ENCODE peak calls at places on chromosomes 13 and 19, in six cellular contexts. One of them, this sample, is unnamed. For H3K9me3, the result is how much of the 10 kb centered on the place peaks cover.

GRCh38 chr13:86725105-86725504 is 925.9 kb upstream of the SLITRK6 start:
- DNase-seq in ovary: no peak
- DNase-seq in suprapubic skin: no peak
- DNase-seq in pancreas: no peak
- DNase-seq in uterus: no peak
- DNase-seq in H9: peak
- DNase-seq in this sample: no peak

GRCh38 chr19:46976845-46977320 is 42.8 kb upstream of the NPAS1 start:
- DNase-seq in ovary: no peak
- DNase-seq in suprapubic skin: no peak
- DNase-seq in pancreas: no peak
- DNase-seq in uterus: peak
- DNase-seq in H9: peak
- DNase-seq in this sample: no peak

GRCh38 chr19:18656337-18657086 is 19.7 kb downstream of the KLHL26 start:
- DNase-seq in ovary: no peak
- DNase-seq in suprapubic skin: no peak
- DNase-seq in pancreas: no peak
- DNase-seq in uterus: no peak
- DNase-seq in H9: no peak
- DNase-seq in this sample: no peak

GRCh38 chr13:81540777-81541176 is 1199.9 kb upstream of the SPRY2 start:
- DNase-seq in ovary: no peak
- DNase-seq in suprapubic skin: no peak
- DNase-seq in pancreas: no peak
- DNase-seq in uterus: no peak
- DNase-seq in H9: no peak
- DNase-seq in this sample: no peak

GRCh38 chr13:25462301-25463125 is 90.7 kb downstream of the ATP8A2 start:
- DNase-seq in ovary: no peak
- DNase-seq in suprapubic skin: no peak
- DNase-seq in pancreas: no peak
- DNase-seq in uterus: no peak
- DNase-seq in H9: no peak
- DNase-seq in this sample: no peak

GRCh38 chr19:46371371-46371901 is 24.5 kb downstream of the PPP5C start:
- DNase-seq in ovary: no peak
- DNase-seq in suprapubic skin: peak
- DNase-seq in pancreas: no peak
- DNase-seq in uterus: no peak
- DNase-seq in H9: no peak
- DNase-seq in this sample: no peak

GRCh38 chr13:107518292-107518691 is 697.0 kb downstream of the LIG4 start:
- DNase-seq in ovary: no peak
- DNase-seq in suprapubic skin: no peak
- DNase-seq in pancreas: no peak
- DNase-seq in uterus: no peak
- DNase-seq in H9: no peak
- DNase-seq in this sample: no peak

GRCh38 chr19:10639836-10640235 is 14.3 kb upstream of the ILF3 start:
- DNase-seq in ovary: no peak
- DNase-seq in suprapubic skin: no peak
- DNase-seq in pancreas: no peak
- DNase-seq in uterus: no peak
- DNase-seq in H9: no peak
- DNase-seq in this sample: no peak

GRCh38 chr13:48194392-48194754 is 38.6 kb upstream of the ITM2B start:
- DNase-seq in ovary: no peak
- DNase-seq in suprapubic skin: no peak
- DNase-seq in pancreas: no peak
- DNase-seq in uterus: no peak
- DNase-seq in H9: no peak
- DNase-seq in this sample: no peak

GRCh38 chr19:50975766-50976165 is 6.4 kb upstream of the KLK6 start:
- DNase-seq in ovary: no peak
- DNase-seq in suprapubic skin: no peak
- DNase-seq in pancreas: no peak
- DNase-seq in uterus: no peak
- DNase-seq in H9: peak
- DNase-seq in this sample: no peak

GRCh38 chr19:12139309-12139708 is 841 bp downstream of the ZNF20 start:
- DNase-seq in ovary: no peak
- DNase-seq in suprapubic skin: no peak
- DNase-seq in pancreas: no peak
- DNase-seq in uterus: no peak
- DNase-seq in H9: no peak
- DNase-seq in this sample: no peak

GRCh38 chr19:8835877-8836276 is 3.7 kb downstream of the MBD3L1 start:
- DNase-seq in ovary: no peak
- DNase-seq in suprapubic skin: no peak
- DNase-seq in pancreas: no peak
- DNase-seq in uterus: no peak
- DNase-seq in H9: no peak
- DNase-seq in this sample: no peak

GRCh38 chr19:18085702-18086457 is 854 bp downstream of the IL12RB1 start:
- DNase-seq in ovary: no peak
- DNase-seq in suprapubic skin: no peak
- DNase-seq in pancreas: no peak
- DNase-seq in uterus: no peak
- DNase-seq in H9: no peak
- DNase-seq in this sample: no peak

GRCh38 chr13:80133631-80134083 is 207.3 kb downstream of the SPRY2 start:
- DNase-seq in ovary: no peak
- DNase-seq in suprapubic skin: no peak
- DNase-seq in pancreas: no peak
- DNase-seq in uterus: no peak
- DNase-seq in H9: no peak
- DNase-seq in this sample: no peak

GRCh38 chr13:28753208-28753892 is 34.6 kb upstream of the SLC46A3 start:
- DNase-seq in ovary: no peak
- DNase-seq in suprapubic skin: no peak
- DNase-seq in pancreas: no peak
- DNase-seq in uterus: no peak
- DNase-seq in H9: peak
- DNase-seq in this sample: no peak

GRCh38 chr19:4724252-4724514 is 541 bp upstream of the DPP9 start:
- DNase-seq in ovary: no peak
- DNase-seq in suprapubic skin: no peak
- DNase-seq in pancreas: no peak
- DNase-seq in uterus: no peak
- DNase-seq in H9: no peak
- DNase-seq in this sample: no peak

GRCh38 chr13:90534617-90535340 is 812.7 kb upstream of the MIR17HG start:
- DNase-seq in ovary: no peak
- DNase-seq in suprapubic skin: no peak
- DNase-seq in pancreas: no peak
- DNase-seq in uterus: no peak
- DNase-seq in H9: no peak
- DNase-seq in this sample: no peak

GRCh38 chr19:49417090-49417489 is 6.2 kb downstream of the PTH2 start:
- DNase-seq in ovary: no peak
- DNase-seq in suprapubic skin: no peak
- DNase-seq in pancreas: no peak
- DNase-seq in uterus: no peak
- DNase-seq in H9: peak
- DNase-seq in this sample: no peak

GRCh38 chr13:39870197-39870746 is 214.8 kb downstream of the COG6 start:
- DNase-seq in ovary: no peak
- DNase-seq in suprapubic skin: no peak
- DNase-seq in pancreas: no peak
- DNase-seq in uterus: no peak
- DNase-seq in H9: no peak
- DNase-seq in this sample: no peak

GRCh38 chr13:42894765-42895181 is 97.3 kb downstream of the EPSTI1 start:
- DNase-seq in ovary: peak
- DNase-seq in suprapubic skin: no peak
- DNase-seq in pancreas: no peak
- DNase-seq in uterus: no peak
- DNase-seq in H9: no peak
- DNase-seq in this sample: no peak

GRCh38 chr13:109804654-109805053 is 18.3 kb upstream of the IRS2 start:
- DNase-seq in ovary: no peak
- DNase-seq in suprapubic skin: no peak
- DNase-seq in pancreas: no peak
- DNase-seq in uterus: no peak
- DNase-seq in H9: no peak
- DNase-seq in this sample: no peak

GRCh38 chr19:30097746-30098280 is 155.8 kb downstream of the URI1 start:
- DNase-seq in ovary: no peak
- DNase-seq in suprapubic skin: no peak
- DNase-seq in pancreas: no peak
- DNase-seq in uterus: no peak
- DNase-seq in H9: no peak
- DNase-seq in this sample: no peak

GRCh38 chr19:33368074-33368864 is 5.2 kb upstream of the CEBPG start:
- DNase-seq in ovary: no peak
- DNase-seq in suprapubic skin: no peak
- DNase-seq in pancreas: no peak
- DNase-seq in uterus: no peak
- DNase-seq in H9: no peak
- DNase-seq in this sample: no peak

GRCh38 chr19:43554317-43554895 is 20.9 kb downstream of the XRCC1 start:
- DNase-seq in ovary: no peak
- DNase-seq in suprapubic skin: no peak
- DNase-seq in pancreas: no peak
- DNase-seq in uterus: no peak
- DNase-seq in H9: no peak
- DNase-seq in this sample: no peak

GRCh38 chr13:80577951-80578670 is 237.2 kb upstream of the SPRY2 start:
- DNase-seq in ovary: no peak
- DNase-seq in suprapubic skin: no peak
- DNase-seq in pancreas: peak
- DNase-seq in uterus: no peak
- DNase-seq in H9: no peak
- DNase-seq in this sample: no peak

GRCh38 chr13:70357031-70357430 is 248.8 kb upstream of the KLHL1 start:
- DNase-seq in ovary: no peak
- DNase-seq in suprapubic skin: no peak
- DNase-seq in pancreas: no peak
- DNase-seq in uterus: no peak
- DNase-seq in H9: no peak
- DNase-seq in this sample: no peak

GRCh38 chr13:70347947-70348620 is 239.8 kb upstream of the KLHL1 start:
- DNase-seq in ovary: no peak
- DNase-seq in suprapubic skin: no peak
- DNase-seq in pancreas: no peak
- DNase-seq in uterus: no peak
- DNase-seq in H9: no peak
- DNase-seq in this sample: no peak

GRCh38 chr13:70353096-70353495 is 244.8 kb upstream of the KLHL1 start:
- DNase-seq in ovary: no peak
- DNase-seq in suprapubic skin: no peak
- DNase-seq in pancreas: no peak
- DNase-seq in uterus: no peak
- DNase-seq in H9: peak
- DNase-seq in this sample: no peak
- TF ChIP-seq CTCF in ovary: no peak
- TF ChIP-seq CTCF in suprapubic skin: no peak
- TF ChIP-seq CTCF in pancreas: no peak
- TF ChIP-seq CTCF in uterus: no peak
- TF ChIP-seq CTCF in H9: peak
- TF ChIP-seq CTCF in this sample: no peak

DNA sequence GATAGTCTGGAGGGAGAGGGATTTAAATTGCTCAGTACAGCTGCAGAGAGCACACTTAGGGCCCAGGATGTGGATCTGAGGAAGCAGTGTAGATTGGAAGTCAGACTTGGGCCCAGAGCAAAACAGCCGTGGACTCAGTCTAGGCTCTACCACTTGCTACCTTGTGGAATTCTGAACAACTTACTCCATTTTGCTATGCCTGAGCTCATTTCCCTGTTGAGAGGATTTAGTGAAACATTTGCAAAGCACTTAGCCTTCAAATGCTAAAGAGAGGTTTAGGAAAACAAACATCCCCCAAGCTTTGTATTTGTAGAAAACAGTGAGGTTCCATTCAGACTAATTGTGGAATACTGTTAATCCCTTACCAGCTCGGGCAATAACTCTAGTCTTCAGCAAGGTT is 453.4 kb upstream of the ZNF507 start:
- DNase-seq in ovary: no peak
- DNase-seq in suprapubic skin: no peak
- DNase-seq in pancreas: no peak
- DNase-seq in uterus: no peak
- DNase-seq in H9: no peak
- DNase-seq in this sample: no peak
- H3K9me3 ChIP-seq in ovary: under half
- H3K9me3 ChIP-seq in suprapubic skin: under half
- H3K9me3 ChIP-seq in pancreas: under half
- H3K9me3 ChIP-seq in uterus: under half
- H3K9me3 ChIP-seq in H9: under half
- H3K9me3 ChIP-seq in this sample: under half

GRCh38 chr19:54159352-54160181 is at the start of gene LENG1:
- DNase-seq in ovary: peak
- DNase-seq in suprapubic skin: peak
- DNase-seq in pancreas: peak
- DNase-seq in uterus: peak
- DNase-seq in H9: peak
- DNase-seq in this sample: peak
- TF ChIP-seq CTCF in ovary: no peak
- TF ChIP-seq CTCF in suprapubic skin: peak
- TF ChIP-seq CTCF in pancreas: peak
- TF ChIP-seq CTCF in uterus: peak
- TF ChIP-seq CTCF in H9: peak
- TF ChIP-seq CTCF in this sample: no peak

DNA sequence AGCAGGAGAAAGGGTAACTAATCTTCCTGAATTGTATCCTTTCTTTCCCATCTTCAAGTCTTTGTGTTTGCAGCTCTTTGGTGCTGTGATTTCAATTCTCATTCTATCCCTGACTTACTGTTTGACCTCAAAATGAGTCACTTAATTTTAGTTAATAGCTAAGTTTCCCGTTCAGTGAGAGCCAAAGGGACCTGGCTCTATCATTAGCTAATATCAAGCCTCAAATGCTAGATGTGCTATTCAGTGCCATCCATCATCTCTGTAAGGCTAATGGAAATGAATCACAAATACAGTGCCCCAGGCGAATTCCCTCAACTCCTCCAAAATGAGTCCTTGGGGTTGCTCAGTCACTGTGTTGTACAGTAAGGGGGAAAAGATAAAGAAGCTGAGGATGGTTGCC is 77.1 kb upstream of the TSC22D1 start:
- DNase-seq in ovary: no peak
- DNase-seq in suprapubic skin: no peak
- DNase-seq in pancreas: no peak
- DNase-seq in uterus: no peak
- DNase-seq in H9: no peak
- DNase-seq in this sample: no peak
- H3K9me3 ChIP-seq in ovary: under half
- H3K9me3 ChIP-seq in suprapubic skin: under half
- H3K9me3 ChIP-seq in pancreas: under half
- H3K9me3 ChIP-seq in uterus: under half
- H3K9me3 ChIP-seq in H9: under half
- H3K9me3 ChIP-seq in this sample: under half

DNA sequence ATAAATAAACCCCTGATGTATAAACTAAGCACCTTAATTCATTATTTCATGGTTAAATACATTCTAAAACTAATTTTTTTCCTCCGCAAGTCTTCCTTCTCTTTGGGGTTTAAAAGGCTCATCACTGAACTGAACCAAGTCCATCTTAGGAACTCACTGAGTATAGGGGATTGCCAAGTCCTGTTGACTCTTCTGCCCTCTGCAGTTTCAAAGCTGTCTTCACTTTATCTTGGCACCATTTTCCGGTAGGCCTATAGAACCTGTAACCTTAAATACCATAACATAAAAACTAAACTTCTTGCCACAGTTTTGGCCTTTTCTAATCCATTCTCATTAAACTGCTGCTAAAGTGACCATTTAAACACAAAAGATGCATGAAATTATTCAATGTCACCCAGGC is 66.5 kb upstream of the USPL1 start:
- DNase-seq in ovary: no peak
- DNase-seq in suprapubic skin: no peak
- DNase-seq in pancreas: no peak
- DNase-seq in uterus: no peak
- DNase-seq in H9: no peak
- DNase-seq in this sample: no peak
- TF ChIP-seq CTCF in ovary: no peak
- TF ChIP-seq CTCF in suprapubic skin: peak
- TF ChIP-seq CTCF in pancreas: no peak
- TF ChIP-seq CTCF in uterus: peak
- TF ChIP-seq CTCF in H9: peak
- TF ChIP-seq CTCF in this sample: no peak

This sample was measured in esophagus squamous epithelium.